ENCODE peak calls at places on chromosome 22, in ten cellular contexts. T, S, Z, L, U, C, E, X, G and O are unnamed samples.
A peak's percentile ranks its signal among the peaks of the same experiment; 100 is the strongest.

GRCh38 chr22:30245985-30246901 is at the start of gene LIF:
- DNase-seq in T (no peak), S (no peak), Z (peak; percentile 34), L (no peak), U (no peak), C (no peak), E (no peak), X (no peak), G (peak; percentile 71), O (peak; percentile 82)

GRCh38 chr22:25475554-25476022 is 88.9 kb upstream of the GRK3 start:
- DNase-seq in T (no peak), S (peak; percentile 35), Z (no peak), L (peak; percentile 34), U (no peak), C (no peak), E (peak; percentile 43), X (peak; percentile 72), G (no peak), O (no peak)

GRCh38 chr22:30251661-30252226 is 5.2 kb upstream of the LIF start:
- DNase-seq in T (no peak), S (peak; percentile 75), Z (no peak), L (no peak), U (no peak), C (no peak), E (no peak), X (no peak), G (peak; percentile 49), O (no peak)

GRCh38 chr22:31800065-31800464 is 46.2 kb downstream of the DEPDC5 start:
- DNase-seq in T (no peak), S (no peak), Z (no peak), L (no peak), U (no peak), C (no peak), E (no peak), X (no peak), G (peak; percentile 60), O (no peak)

GRCh38 chr22:24822471-24822870 is 16.5 kb downstream of the SGSM1 start:
- DNase-seq in T (no peak), S (no peak), Z (no peak), L (no peak), U (no peak), C (no peak), E (no peak), X (no peak), G (no peak), O (no peak)

GRCh38 chr22:31179345-31179744 is 19.4 kb downstream of the RNF185 start:
- DNase-seq in T (no peak), S (no peak), Z (no peak), L (no peak), U (peak; percentile 73), C (no peak), E (no peak), X (no peak), G (no peak), O (no peak)

GRCh38 chr22:17106785-17107546 is 14.2 kb downstream of the TMEM121B start:
- DNase-seq in T (peak; percentile 98), S (no peak), Z (no peak), L (no peak), U (no peak), C (no peak), E (peak; percentile 49), X (peak; percentile 59), G (no peak), O (no peak)

GRCh38 chr22:28172948-28173360 is 253.9 kb upstream of the PITPNB start:
- DNase-seq in T (no peak), S (no peak), Z (no peak), L (no peak), U (no peak), C (no peak), E (no peak), X (no peak), G (no peak), O (no peak)

GRCh38 chr22:36145881-36146280 is 14.7 kb downstream of the APOL3 start:
- DNase-seq in T (no peak), S (no peak), Z (no peak), L (no peak), U (no peak), C (no peak), E (no peak), X (peak; percentile 55), G (no peak), O (no peak)

GRCh38 chr22:32617271-32617670 is 142.7 kb downstream of the FBXO7 start:
- DNase-seq in T (no peak), S (no peak), Z (no peak), L (no peak), U (no peak), C (no peak), E (no peak), X (no peak), G (no peak), O (no peak)

GRCh38 chr22:33450756-33451155 is 392.6 kb upstream of the SYN3 start:
- DNase-seq in T (no peak), S (no peak), Z (no peak), L (no peak), U (no peak), C (no peak), E (no peak), X (no peak), G (no peak), O (no peak)

GRCh38 chr22:46815896-46816721 is 53.7 kb downstream of the TBC1D22A start:
- DNase-seq in T (peak; percentile 32), S (no peak), Z (no peak), L (no peak), U (no peak), C (no peak), E (no peak), X (no peak), G (peak; percentile 27), O (peak; percentile 67)
- TF ChIP-seq CTCF in T (no peak), S (no peak), Z (no peak), L (no peak), U (no peak), C (no peak), E (no peak), X (no peak), G (no peak), O (peak; percentile 31)

GRCh38 chr22:42269407-42270177 is 861 bp downstream of the TCF20 start:
- DNase-seq in T (peak; percentile 51), S (peak; percentile 39), Z (peak; percentile 83), L (no peak), U (peak; percentile 82), C (peak; percentile 40), E (peak; percentile 74), X (peak; percentile 73), G (peak; percentile 84), O (peak; percentile 92)
- TF ChIP-seq CTCF in T (no peak), S (no peak), Z (peak; percentile 22), L (no peak), U (no peak), C (peak; percentile 32), E (no peak), X (no peak), G (no peak), O (peak; percentile 57)

DNA sequence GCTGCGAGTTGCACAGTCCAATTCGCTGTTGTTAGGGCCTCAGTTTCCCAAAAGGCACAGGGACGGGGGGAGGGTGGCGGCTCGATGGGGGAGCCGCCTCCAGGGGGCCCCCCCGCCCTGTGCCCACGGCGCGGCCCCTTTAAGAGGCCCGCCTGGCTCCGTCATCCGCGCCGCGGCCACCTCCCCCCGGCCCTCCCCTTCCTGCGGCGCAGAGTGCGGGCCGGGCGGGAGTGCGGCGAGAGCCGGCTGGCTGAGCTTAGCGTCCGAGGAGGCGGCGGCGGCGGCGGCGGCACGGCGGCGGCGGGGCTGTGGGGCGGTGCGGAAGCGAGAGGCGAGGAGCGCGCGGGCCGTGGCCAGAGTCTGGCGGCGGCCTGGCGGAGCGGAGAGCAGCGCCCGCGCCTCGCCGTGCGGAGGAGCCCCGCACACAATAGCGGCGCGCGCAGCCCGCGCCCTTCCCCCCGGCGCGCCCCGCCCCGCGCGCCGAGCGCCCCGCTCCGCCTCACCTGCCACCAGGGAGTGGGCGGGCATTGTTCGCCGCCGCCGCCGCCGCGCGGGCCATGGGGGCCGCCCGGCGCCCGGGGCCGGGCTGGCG is at the start of gene BCR:
- DNase-seq in T (no peak), S (peak; percentile 78), Z (peak; percentile 77), L (peak; percentile 53), U (peak; percentile 72), C (peak; percentile 48), E (peak; percentile 72), X (peak; percentile 89), G (peak; percentile 78), O (peak; percentile 82)
- TF ChIP-seq CTCF in T (no peak), S (peak; percentile 8), Z (no peak), L (no peak), U (no peak), C (no peak), E (no peak), X (no peak), G (peak; percentile 21), O (no peak)

GRCh38 chr22:39808087-39808486 is 85.5 kb downstream of the ENTHD1 start:
- DNase-seq in T (no peak), S (no peak), Z (peak; percentile 36), L (no peak), U (peak; percentile 69), C (peak; percentile 30), E (no peak), X (no peak), G (peak; percentile 56), O (peak; percentile 85)
- TF ChIP-seq CTCF in T (peak; percentile 49), S (no peak), Z (peak; percentile 22), L (no peak), U (no peak), C (peak; percentile 45), E (peak; percentile 35), X (no peak), G (peak; percentile 29), O (peak; percentile 80)